ENCODE peak calls at places on chromosomes 1 and 21, in four cellular contexts. X is cardiac fibroblast, W is B cell, G is pancreas. K is an unnamed sample.

GRCh38 chr1:12012560-12013316 is 6.6 kb upstream of the MIIP start:
- DNase-seq in X (no peak), W (no peak), G (no peak), K (no peak)

GRCh38 chr1:63317007-63317813 is 5.2 kb upstream of the FOXD3 start:
- DNase-seq in X (peak; percentile 65), W (peak; percentile 72), G (peak; percentile 90), K (peak; percentile 91)

GRCh38 chr1:55347786-55348185 is 132.6 kb upstream of the USP24 start:
- DNase-seq in X (no peak), W (no peak), G (no peak), K (no peak)

GRCh38 chr1:145926706-145927072 is 595 bp downstream of the RBM8A start:
- DNase-seq in X (no peak), W (no peak), G (no peak), K (no peak)

GRCh38 chr1:16491056-16491675 is 22.9 kb downstream of the RNU1-1 start:
- DNase-seq in X (no peak), W (no peak), G (no peak), K (no peak)

GRCh38 chr1:90007979-90008404 is 13.1 kb downstream of the ZNF326 start:
- DNase-seq in X (no peak), W (no peak), G (no peak), K (no peak)

GRCh38 chr1:240149488-240150094 is 57.9 kb downstream of the FMN2 start:
- DNase-seq in X (peak; percentile 60), W (no peak), G (no peak), K (peak; percentile 11)

GRCh38 chr21:46006547-46007497 is 25.3 kb downstream of the COL6A1 start:
- DNase-seq in X (no peak), W (no peak), G (no peak), K (no peak)

GRCh38 chr21:35298757-35299156 is 249.7 kb upstream of the RUNX1 start:
- DNase-seq in X (no peak), W (no peak), G (no peak), K (no peak)

GRCh38 chr1:177010246-177010825 is 154.2 kb downstream of the ASTN1 start:
- DNase-seq in X (no peak), W (no peak), G (no peak), K (no peak)

GRCh38 chr1:91900538-91900937 is 14.6 kb upstream of the TGFBR3 start:
- DNase-seq in X (peak; percentile 96), W (no peak), G (no peak), K (no peak)

GRCh38 chr1:152580433-152580832 is at the start of gene LCE3D:
- DNase-seq in X (no peak), W (no peak), G (no peak), K (no peak)

GRCh38 chr1:206012086-206012859 is 9.1 kb upstream of the RAB7B start:
- DNase-seq in X (no peak), W (peak; percentile 88), G (no peak), K (peak; percentile 50)

GRCh38 chr1:227576152-227576551 is 12.8 kb downstream of the ZNF678 start:
- DNase-seq in X (peak; percentile 4), W (no peak), G (no peak), K (no peak)

GRCh38 chr1:150259758-150260669 is 2.4 kb downstream of the CA14 start:
- DNase-seq in X (no peak), W (no peak), G (peak; percentile 60), K (no peak)

GRCh38 chr1:45297604-45298356 is 28.9 kb upstream of the HPDL start:
- DNase-seq in X (no peak), W (no peak), G (no peak), K (no peak)

GRCh38 chr1:29824025-29824424 is 587.7 kb downstream of the PTPRU start:
- DNase-seq in X (no peak), W (no peak), G (no peak), K (no peak)

GRCh38 chr1:201661823-201662213 is 122.9 kb downstream of the NAV1 start:
- DNase-seq in X (no peak), W (no peak), G (no peak), K (no peak)

GRCh38 chr21:38438476-38438893 is 59.8 kb downstream of the ERG start:
- DNase-seq in X (peak; percentile 97), W (no peak), G (no peak), K (no peak)

GRCh38 chr1:240956020-240956419 is 344.1 kb upstream of the GREM2 start:
- DNase-seq in X (no peak), W (no peak), G (no peak), K (no peak)

GRCh38 chr1:89130716-89131115 is 4.8 kb upstream of the GBP2 start:
- DNase-seq in X (no peak), W (no peak), G (no peak), K (no peak)

GRCh38 chr1:15178571-15179484 is 25.3 kb downstream of the TMEM51 start:
- DNase-seq in X (peak; percentile 94), W (no peak), G (no peak), K (no peak)

GRCh38 chr1:230317823-230318819 is 108.0 kb downstream of the PGBD5 start:
- DNase-seq in X (no peak), W (no peak), G (no peak), K (no peak)

GRCh38 chr21:37166733-37167132 is 93.7 kb downstream of the TTC3 start:
- DNase-seq in X (no peak), W (peak; percentile 11), G (no peak), K (peak; percentile 13)

GRCh38 chr1:159009704-159010361 is at the start of gene IFI16:
- DNase-seq in X (peak; percentile 98), W (peak; percentile 62), G (no peak), K (peak; percentile 55)

GRCh38 chr21:26097475-26097874 is 73.1 kb downstream of the APP start:
- DNase-seq in X (no peak), W (no peak), G (no peak), K (no peak)

GRCh38 chr1:26012862-26013261 is 8.7 kb upstream of the EXTL1 start:
- DNase-seq in X (no peak), W (no peak), G (no peak), K (no peak)

GRCh38 chr1:206068314-206068713 is 15.3 kb downstream of the RHEX start:
- DNase-seq in X (no peak), W (no peak), G (no peak), K (no peak)

GRCh38 chr1:197331565-197331964 is 63.5 kb downstream of the CRB1 start:
- DNase-seq in X (no peak), W (no peak), G (no peak), K (no peak)

GRCh38 chr1:197330213-197330612 is 62.2 kb downstream of the CRB1 start:
- DNase-seq in X (no peak), W (no peak), G (no peak), K (no peak)

GRCh38 chr1:197327776-197328364 is 59.8 kb downstream of the CRB1 start:
- DNase-seq in X (peak; percentile 27), W (no peak), G (no peak), K (no peak)
- TF ChIP-seq CTCF in X (peak; percentile 66), W (peak; percentile 56), G (peak; percentile 53), K (peak; percentile 7)

GRCh38 chr21:44810829-44811228 is 7.0 kb downstream of the SUMO3 start:
- DNase-seq in X (no peak), W (no peak), G (no peak), K (no peak)
- TF ChIP-seq CTCF in X (no peak), W (no peak), G (no peak), K (no peak)

DNA sequence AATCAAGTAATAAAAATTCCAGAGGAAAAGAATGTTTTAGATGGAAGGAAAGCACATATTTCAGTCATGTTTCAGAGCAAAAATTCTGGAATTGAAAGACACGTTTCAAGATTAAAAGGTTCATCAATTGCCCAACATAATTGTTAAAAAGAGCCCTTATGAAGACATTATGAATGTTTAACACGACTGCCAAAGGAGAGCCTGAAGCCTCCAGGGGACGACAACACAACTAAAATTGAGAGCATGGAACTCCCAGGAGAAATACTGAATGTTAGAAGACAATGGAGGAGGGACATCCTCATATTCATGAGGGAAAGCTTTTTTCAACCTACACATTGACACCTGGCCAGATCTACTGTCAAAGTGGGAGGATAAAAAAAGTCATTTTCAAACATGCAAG is 16.0 kb downstream of the OR2T11 start:
- DNase-seq in X (peak; percentile 75), W (peak; percentile 47), G (peak; percentile 81), K (peak; percentile 33)
- TF ChIP-seq CTCF in X (peak; percentile 69), W (peak; percentile 80), G (peak; percentile 66), K (peak; percentile 55)

GRCh38 chr1:20732588-20733360 is at the start of gene SH2D5:
- DNase-seq in X (peak; percentile 99), W (peak; percentile 78), G (peak; percentile 77), K (peak; percentile 82)
- TF ChIP-seq CTCF in X (peak; percentile 22), W (peak; percentile 62), G (no peak), K (no peak)